ENCODE peak calls at places on chromosomes 16 and 17, in eight cellular contexts. A is CD8-positive, alpha-beta memory T cell; P is small intestine; N is esophagus squamous epithelium; U is lung; H is CD4-positive, alpha-beta T cell; J is sigmoid colon; G is HCT116. I is an unnamed sample.

GRCh38 chr16:17387226-17387625 is 83.5 kb downstream of the XYLT1 start:
- DNase-seq in A (no peak), U (no peak), J (no peak), P (no peak), G (no peak), N (no peak), H (no peak), I (no peak)

GRCh38 chr17:50882851-50883250 is 16.7 kb upstream of the TOB1 start:
- DNase-seq in H (no peak), N (no peak), U (no peak), J (no peak), A (no peak), P (no peak), G (peak), I (no peak)

GRCh38 chr17:50165466-50165865 is 339 bp upstream of the SGCA start:
- DNase-seq in P (no peak), U (no peak), N (no peak), J (no peak), A (no peak), H (no peak), G (no peak), I (no peak)

GRCh38 chr17:62735027-62735651 is 73.0 kb downstream of the MARCHF10 start:
- DNase-seq in G (no peak), U (no peak), N (no peak), P (no peak), A (no peak), J (no peak), H (no peak), I (no peak)

GRCh38 chr16:68490829-68491575 is 42.7 kb upstream of the SMPD3 start:
- DNase-seq in U (peak), N (no peak), H (no peak), G (peak), P (peak), A (no peak), J (no peak), I (no peak)

GRCh38 chr17:62792122-62792800 is 15.9 kb downstream of the MARCHF10 start:
- DNase-seq in P (no peak), H (no peak), N (no peak), A (no peak), G (peak), J (no peak), U (no peak), I (no peak)

GRCh38 chr17:8015957-8016631 is 13.7 kb downstream of the GUCY2D start:
- DNase-seq in A (no peak), H (peak), N (no peak), U (peak), G (no peak), P (peak), J (peak), I (no peak)

GRCh38 chr17:34706029-34706428 is 126.6 kb downstream of the TMEM132E start:
- DNase-seq in U (no peak), P (peak), G (no peak), J (no peak), A (no peak), N (no peak), H (no peak), I (no peak)

GRCh38 chr17:62062313-62062712 is 2.8 kb downstream of the MED13 start:
- DNase-seq in N (no peak), H (no peak), P (no peak), G (no peak), J (no peak), A (no peak), U (no peak), I (no peak)

GRCh38 chr17:78460951-78461944 is 82.8 kb downstream of the PGS1 start:
- DNase-seq in A (no peak), P (no peak), J (no peak), H (no peak), G (no peak), N (no peak), U (no peak), I (no peak)

GRCh38 chr17:44149750-44150329 is 8.1 kb downstream of the HROB start:
- DNase-seq in H (no peak), A (no peak), G (no peak), U (no peak), J (no peak), P (no peak), N (no peak), I (no peak)

GRCh38 chr17:83085526-83086196 is 6.3 kb downstream of the METRNL start:
- DNase-seq in N (no peak), G (no peak), P (no peak), H (no peak), U (no peak), J (no peak), A (no peak), I (no peak)

GRCh38 chr16:84223456-84223855 is 16.4 kb downstream of the KCNG4 start:
- DNase-seq in N (no peak), U (no peak), A (no peak), G (no peak), H (no peak), J (no peak), P (no peak), I (no peak)

GRCh38 chr17:30921544-30922196 is at the start of gene ADAP2:
- DNase-seq in P (peak), N (no peak), A (no peak), G (peak), U (peak), H (no peak), J (peak), I (peak)

GRCh38 chr17:59756236-59756818 is 48.9 kb downstream of the VMP1 start:
- DNase-seq in P (no peak), G (peak), N (no peak), U (no peak), J (no peak), A (no peak), H (no peak), I (no peak)

GRCh38 chr17:68094481-68095078 is 59.0 kb downstream of the KPNA2 start:
- DNase-seq in P (peak), A (no peak), U (no peak), G (no peak), J (no peak), N (no peak), H (no peak), I (no peak)

GRCh38 chr17:15351925-15352324 is 10.5 kb upstream of the TEKT3 start:
- DNase-seq in N (no peak), G (no peak), P (peak), H (no peak), J (peak), A (no peak), U (no peak), I (no peak)

GRCh38 chr17:55344514-55344997 is 77.1 kb downstream of the MMD start:
- DNase-seq in G (no peak), A (no peak), U (no peak), J (no peak), N (no peak), P (peak), H (no peak), I (no peak)

GRCh38 chr16:50489187-50489586 is 59.0 kb upstream of the NKD1 start:
- DNase-seq in U (no peak), N (no peak), A (no peak), P (no peak), J (no peak), H (no peak), G (no peak), I (no peak)

GRCh38 chr16:23145186-23145585 is 4.1 kb downstream of the USP31 start:
- DNase-seq in N (no peak), A (no peak), P (no peak), J (no peak), H (no peak), G (no peak), U (no peak), I (no peak)

GRCh38 chr17:28975031-28975430 is 23.7 kb upstream of the PHF12 start:
- DNase-seq in J (no peak), U (no peak), A (no peak), N (no peak), P (peak), G (no peak), H (no peak), I (no peak)

GRCh38 chr16:88754912-88755744 is 29.9 kb downstream of the PIEZO1 start:
- DNase-seq in N (no peak), U (no peak), A (no peak), P (peak), J (no peak), G (no peak), H (no peak), I (no peak)

GRCh38 chr17:77811521-77811920 is 147.0 kb upstream of the TNRC6C start:
- DNase-seq in U (peak), N (no peak), P (no peak), J (peak), H (no peak), A (no peak), G (no peak), I (no peak)

GRCh38 chr16:78437352-78437968 is 338.0 kb downstream of the WWOX start:
- DNase-seq in G (no peak), P (peak), H (peak), N (no peak), A (no peak), U (no peak), J (no peak), I (no peak)

GRCh38 chr17:19579192-19579668 is 45.6 kb downstream of the SLC47A1 start:
- DNase-seq in A (no peak), P (no peak), G (no peak), U (no peak), J (no peak), H (no peak), N (no peak), I (no peak)

GRCh38 chr16:4846503-4846900 is 586 bp downstream of the GLYR1 start:
- DNase-seq in J (peak), P (peak), U (peak), N (no peak), H (no peak), A (peak), G (no peak), I (no peak)

GRCh38 chr17:81480140-81480917 is 32.3 kb downstream of the ACTG1 start:
- DNase-seq in U (no peak), P (no peak), H (no peak), G (no peak), N (no peak), J (no peak), A (no peak), I (no peak)

GRCh38 chr17:81482673-81483072 is 29.9 kb downstream of the ACTG1 start:
- DNase-seq in A (no peak), H (no peak), J (no peak), P (no peak), U (no peak), G (no peak), N (no peak), I (no peak)

GRCh38 chr17:81481011-81481799 is 31.4 kb downstream of the ACTG1 start:
- DNase-seq in G (no peak), U (no peak), A (peak), J (peak), P (peak), H (peak), N (no peak), I (peak)

GRCh38 chr17:81483085-81483861 is 29.3 kb downstream of the ACTG1 start:
- DNase-seq in N (no peak), J (peak), P (no peak), A (peak), G (no peak), U (no peak), H (no peak), I (no peak)

GRCh38 chr17:81481815-81482505 is 30.6 kb downstream of the ACTG1 start:
- DNase-seq in N (no peak), G (no peak), P (no peak), J (no peak), H (no peak), A (no peak), U (no peak), I (no peak)
- H3K27ac ChIP-seq in N (no peak), G (no peak), P (no peak), J (no peak), H (no peak), A (no peak), U (no peak), I (no peak)

DNA sequence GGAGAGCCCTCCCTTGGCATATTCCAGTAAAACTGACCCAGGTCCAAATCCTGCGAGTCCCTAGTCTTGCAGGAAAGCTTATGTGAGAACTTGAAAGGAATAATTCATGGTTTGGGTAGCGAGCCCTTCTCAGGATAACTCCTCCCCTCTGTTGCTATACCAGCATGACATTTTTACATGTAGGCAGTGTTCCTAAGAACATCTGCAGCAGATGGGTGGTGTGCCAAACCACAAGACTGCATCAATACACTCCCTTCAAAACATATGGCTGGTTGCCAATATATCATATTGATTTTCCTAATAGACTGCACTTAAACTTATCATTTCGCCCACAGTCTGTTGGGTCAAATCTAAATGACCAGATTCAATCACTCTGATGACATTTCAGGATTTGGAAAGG is 19.9 kb downstream of the PSME3IP1 start:
- DNase-seq in H (no peak), P (peak), G (no peak), A (no peak), J (peak), U (no peak), N (no peak), I (no peak)
- H3K27ac ChIP-seq in H (no peak), P (no peak), G (no peak), A (no peak), J (no peak), U (no peak), N (peak), I (no peak)

GRCh38 chr16:19861811-19862327 is 22.8 kb downstream of the GPRC5B start:
- DNase-seq in H (no peak), A (no peak), G (no peak), P (no peak), N (no peak), U (no peak), J (peak), I (no peak)

GRCh38 chr16:19859166-19859565 is 25.5 kb downstream of the GPRC5B start:
- DNase-seq in H (no peak), A (no peak), G (no peak), U (no peak), N (no peak), P (no peak), J (no peak), I (no peak)

GRCh38 chr16:19859603-19860002 is 25.0 kb downstream of the GPRC5B start:
- DNase-seq in U (no peak), H (no peak), P (no peak), J (peak), A (no peak), G (no peak), N (no peak), I (no peak)

GRCh38 chr16:19861069-19861468 is 23.6 kb downstream of the GPRC5B start:
- DNase-seq in A (no peak), G (no peak), J (no peak), H (no peak), N (no peak), P (no peak), U (no peak), I (no peak)

DNA sequence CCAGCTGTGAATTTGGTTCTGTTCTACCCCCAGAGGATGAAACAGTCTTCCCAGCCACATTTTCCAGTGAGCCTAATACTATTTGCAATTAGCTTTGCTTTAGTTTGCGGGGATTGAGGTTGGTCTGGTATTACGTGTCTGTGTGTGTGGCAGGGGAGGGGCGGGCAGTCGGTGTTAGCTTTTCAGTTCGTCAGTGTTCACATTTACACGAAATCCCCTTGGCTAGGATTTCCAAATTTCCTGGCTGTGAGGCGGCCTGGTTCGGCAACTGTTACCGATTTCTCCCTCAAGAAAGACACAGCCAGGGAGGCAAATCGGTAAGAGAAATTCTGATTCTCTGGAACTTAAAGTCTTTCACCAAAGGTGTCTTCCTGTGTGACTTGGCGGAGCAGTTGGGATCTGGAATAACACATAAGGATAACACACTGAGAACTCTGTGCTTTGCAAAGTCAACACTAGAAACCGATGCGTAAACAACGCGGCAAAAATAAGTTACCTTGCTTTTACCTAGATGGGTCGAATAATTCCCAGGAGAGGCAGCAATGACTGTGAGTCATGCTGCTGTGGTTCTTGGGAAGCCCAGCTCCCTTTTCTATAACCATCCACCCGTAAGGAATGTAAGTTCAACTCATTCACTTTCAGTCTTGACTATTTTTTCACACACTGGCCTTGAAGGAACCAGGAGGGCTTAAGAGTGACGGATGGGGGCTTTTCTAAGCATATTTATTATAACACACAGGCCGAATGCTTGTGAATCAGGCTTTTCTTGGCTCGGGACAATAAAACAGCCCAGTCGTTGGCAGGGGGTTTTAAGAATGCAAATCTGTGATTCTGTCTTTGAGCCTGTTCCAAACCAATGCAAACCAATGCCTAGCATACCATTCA is 24.3 kb downstream of the GPRC5B start:
- DNase-seq in U (no peak), N (no peak), H (no peak), J (peak), P (no peak), G (no peak), A (no peak), I (no peak)
- H3K27ac ChIP-seq in U (no peak), N (no peak), H (no peak), J (no peak), P (no peak), G (no peak), A (no peak), I (no peak)

GRCh38 chr17:69822314-69822875 is 252.6 kb upstream of the KCNJ16 start:
- DNase-seq in G (no peak), P (no peak), U (no peak), H (no peak), N (no peak), J (no peak), A (no peak), I (no peak)
- H3K27ac ChIP-seq in G (no peak), P (no peak), U (no peak), H (no peak), N (no peak), J (no peak), A (no peak), I (no peak)

GRCh38 chr17:57407287-57408063 is 151.2 kb downstream of the MSI2 start:
- DNase-seq in A (no peak), U (no peak), P (peak), J (no peak), N (no peak), H (no peak), G (no peak), I (no peak)

GRCh38 chr17:57406981-57407286 is 150.6 kb downstream of the MSI2 start:
- DNase-seq in P (no peak), U (no peak), G (no peak), H (no peak), J (no peak), A (no peak), N (no peak), I (no peak)

GRCh38 chr17:57404807-57405485 is 148.6 kb downstream of the MSI2 start:
- DNase-seq in H (no peak), P (no peak), A (no peak), U (no peak), G (no peak), N (no peak), J (no peak), I (no peak)

GRCh38 chr17:57405486-57406072 is 149.3 kb downstream of the MSI2 start:
- DNase-seq in G (no peak), P (no peak), J (no peak), H (no peak), A (no peak), U (no peak), N (no peak), I (no peak)

DNA sequence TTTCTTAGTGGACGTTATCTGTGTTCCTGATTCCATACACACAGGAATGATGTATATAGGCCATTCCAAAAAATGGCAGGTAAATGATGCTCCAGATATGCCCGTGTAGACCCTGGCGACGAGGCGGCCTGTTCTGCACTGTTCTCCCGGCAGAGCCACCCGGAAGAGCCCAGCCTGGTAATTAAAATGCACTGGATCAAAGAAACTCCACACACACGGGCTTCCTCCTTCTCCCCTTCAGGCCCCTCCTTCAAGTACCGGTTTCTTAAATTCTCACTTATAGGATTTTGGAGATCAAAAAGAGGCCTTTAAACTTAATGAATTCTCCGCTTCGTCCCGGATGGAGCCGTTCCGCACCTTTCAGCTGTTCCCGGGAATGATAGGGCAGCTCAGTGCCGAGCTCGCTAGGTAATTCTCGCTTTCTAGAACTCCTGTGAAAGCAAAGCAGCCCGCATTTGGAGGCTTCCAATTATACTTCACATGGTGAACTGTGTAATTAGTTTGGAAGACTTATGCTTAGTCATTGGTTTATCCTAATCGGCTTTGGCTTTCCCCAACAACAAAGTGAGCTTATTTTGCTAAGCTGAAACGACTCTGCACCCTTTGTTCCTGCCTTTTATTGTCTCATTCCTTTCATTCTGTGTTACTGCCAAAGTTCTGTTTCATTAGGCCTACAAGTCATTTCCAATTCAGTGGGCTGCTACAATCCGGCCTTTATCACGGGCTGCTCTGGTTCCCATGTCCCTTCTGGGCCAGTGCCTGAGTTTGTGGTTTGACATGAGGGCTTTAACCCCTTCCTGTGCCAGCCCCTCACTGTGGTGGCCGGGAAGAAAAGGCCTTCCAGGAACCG is 150.0 kb downstream of the MSI2 start:
- DNase-seq in N (no peak), A (no peak), J (no peak), H (no peak), P (no peak), U (no peak), G (no peak), I (no peak)
- H3K27ac ChIP-seq in N (no peak), A (no peak), J (no peak), H (no peak), P (no peak), U (peak), G (peak), I (no peak)

DNA sequence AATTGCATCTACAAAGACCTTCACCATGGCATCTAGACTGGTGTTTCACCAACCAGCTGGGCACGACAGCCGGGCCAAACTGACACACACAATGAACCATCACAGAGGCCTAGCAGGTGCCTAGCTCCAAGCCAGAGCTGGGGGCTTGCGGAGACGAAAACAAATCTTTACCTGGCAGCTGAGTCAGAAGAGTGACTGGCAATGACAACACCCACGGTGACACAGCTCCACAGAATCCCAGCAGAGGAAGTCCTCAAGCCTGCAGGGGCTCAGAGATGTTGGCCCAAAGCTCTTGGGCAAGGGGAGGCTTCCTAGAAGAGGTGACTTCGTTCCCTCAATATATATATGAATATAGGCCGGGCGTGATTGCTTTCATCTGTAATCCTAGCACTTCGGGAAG is 5.1 kb downstream of the MMP25 start:
- DNase-seq in H (no peak), G (no peak), A (no peak), P (no peak), U (no peak), N (no peak), J (no peak), I (no peak)
- H3K27ac ChIP-seq in H (no peak), G (no peak), A (no peak), P (no peak), U (no peak), N (no peak), J (no peak), I (no peak)

I was measured in ascending aorta.